ENCODE peak calls at places on chromosomes 11 and 22, in eight cellular contexts. C is heart right ventricle, V is psoas muscle, S is stomach, M is mammary epithelial cell, Q is lower lobe of right lung, Z is spleen, P is HAP-1. O is an unnamed sample.

GRCh38 chr11:32081901-32082300 is 9.0 kb upstream of the RCN1 start:
- DNase-seq in C (no peak), V (no peak), S (no peak), M (no peak), Q (no peak), Z (no peak), P (no peak), O (no peak)

GRCh38 chr11:71489311-71490043 is 36.5 kb downstream of the NADSYN1 start:
- DNase-seq in C (no peak), V (no peak), S (peak; percentile 21), M (peak; percentile 46), Q (no peak), Z (no peak), P (no peak), O (no peak)

GRCh38 chr11:44030276-44030932 is 17.4 kb upstream of the ACCSL start:
- DNase-seq in C (peak; percentile 70), V (no peak), S (no peak), M (no peak), Q (no peak), Z (no peak), P (no peak), O (peak; percentile 47)

GRCh38 chr11:35404397-35404775 is 15.0 kb downstream of the SLC1A2 start:
- DNase-seq in C (no peak), V (peak; percentile 52), S (peak; percentile 74), M (peak; percentile 13), Q (peak; percentile 56), Z (no peak), P (peak; percentile 59), O (peak; percentile 38)

GRCh38 chr22:43497956-43498855 is 86.4 kb downstream of the MPPED1 start:
- DNase-seq in C (no peak), V (no peak), S (no peak), M (no peak), Q (no peak), Z (no peak), P (no peak), O (no peak)

GRCh38 chr22:16783930-16784354 is 41.3 kb downstream of the XKR3 start:
- DNase-seq in C (no peak), V (no peak), S (no peak), M (no peak), Q (no peak), Z (no peak), P (peak; percentile 33), O (no peak)

GRCh38 chr11:114079406-114080072 is 20.0 kb downstream of the ZBTB16 start:
- DNase-seq in C (peak; percentile 47), V (peak; percentile 46), S (no peak), M (no peak), Q (no peak), Z (no peak), P (no peak), O (no peak)

GRCh38 chr11:396948-397548 is 3.0 kb downstream of the PKP3 start:
- DNase-seq in C (peak; percentile 62), V (peak; percentile 74), S (no peak), M (no peak), Q (peak; percentile 58), Z (peak; percentile 90), P (peak; percentile 85), O (peak; percentile 49)

GRCh38 chr11:9862981-9863380 is 199.1 kb downstream of the SWAP70 start:
- DNase-seq in C (no peak), V (no peak), S (no peak), M (no peak), Q (no peak), Z (no peak), P (no peak), O (no peak)

GRCh38 chr22:25413620-25414019 is 150.9 kb upstream of the GRK3 start:
- DNase-seq in C (no peak), V (no peak), S (no peak), M (no peak), Q (no peak), Z (no peak), P (no peak), O (no peak)

GRCh38 chr11:96088914-96089313 is 165.0 kb upstream of the MTMR2 start:
- DNase-seq in C (no peak), V (no peak), S (no peak), M (no peak), Q (no peak), Z (no peak), P (no peak), O (peak; percentile 90)

GRCh38 chr22:17569971-17570511 is 6.7 kb downstream of the SLC25A18 start:
- DNase-seq in C (no peak), V (no peak), S (no peak), M (no peak), Q (no peak), Z (no peak), P (no peak), O (no peak)

GRCh38 chr11:62680825-62681240 is 2.0 kb upstream of the UBXN1 start:
- DNase-seq in C (peak; percentile 62), V (peak; percentile 71), S (peak; percentile 47), M (peak; percentile 57), Q (no peak), Z (no peak), P (peak; percentile 64), O (peak; percentile 86)

GRCh38 chr22:17470880-17471500 is 92.3 kb upstream of the SLC25A18 start:
- DNase-seq in C (no peak), V (no peak), S (no peak), M (no peak), Q (no peak), Z (no peak), P (no peak), O (no peak)

GRCh38 chr22:36162127-36163034 is 1.8 kb upstream of the APOL3 start:
- DNase-seq in C (no peak), V (no peak), S (no peak), M (no peak), Q (no peak), Z (no peak), P (no peak), O (no peak)

GRCh38 chr11:65468874-65469333 is 29.9 kb upstream of the MALAT1 start:
- DNase-seq in C (peak; percentile 68), V (no peak), S (peak; percentile 93), M (peak; percentile 82), Q (peak; percentile 91), Z (peak; percentile 91), P (peak; percentile 75), O (peak; percentile 25)

GRCh38 chr11:2212411-2213251 is 41.0 kb upstream of the TH start:
- DNase-seq in C (peak; percentile 2), V (peak; percentile 34), S (peak; percentile 55), M (no peak), Q (peak; percentile 34), Z (peak; percentile 63), P (no peak), O (no peak)

GRCh38 chr11:44219830-44220778 is 89.8 kb downstream of the ALX4 start:
- DNase-seq in C (no peak), V (no peak), S (no peak), M (peak; percentile 44), Q (no peak), Z (no peak), P (no peak), O (no peak)

GRCh38 chr11:111454561-111455192 is 57.5 kb downstream of the BTG4 start:
- DNase-seq in C (peak; percentile 20), V (no peak), S (no peak), M (peak; percentile 82), Q (no peak), Z (no peak), P (peak; percentile 83), O (peak; percentile 88)

GRCh38 chr11:101126551-101127347 is 2.9 kb downstream of the PGR start:
- DNase-seq in C (peak; percentile 41), V (peak; percentile 59), S (no peak), M (no peak), Q (no peak), Z (no peak), P (peak; percentile 27), O (peak; percentile 35)

GRCh38 chr11:62103141-62103540 is 20.7 kb upstream of the INCENP start:
- DNase-seq in C (no peak), V (no peak), S (no peak), M (no peak), Q (no peak), Z (no peak), P (no peak), O (no peak)

GRCh38 chr11:57647960-57648776 is 1.5 kb downstream of the YPEL4 start:
- DNase-seq in C (no peak), V (no peak), S (no peak), M (no peak), Q (peak; percentile 65), Z (no peak), P (no peak), O (peak; percentile 36)

GRCh38 chr11:64378335-64378884 is 19.4 kb downstream of the RPS6KA4 start:
- DNase-seq in C (no peak), V (no peak), S (no peak), M (no peak), Q (no peak), Z (no peak), P (no peak), O (no peak)

GRCh38 chr11:61293869-61294716 is 1.0 kb downstream of the VWCE start:
- DNase-seq in C (peak; percentile 26), V (peak; percentile 80), S (peak; percentile 37), M (peak; percentile 11), Q (peak; percentile 55), Z (peak; percentile 79), P (peak; percentile 60), O (peak; percentile 84)

GRCh38 chr11:57476223-57476882 is 16.0 kb downstream of the RTN4RL2 start:
- DNase-seq in C (no peak), V (peak; percentile 79), S (peak; percentile 65), M (peak; percentile 40), Q (peak; percentile 71), Z (peak; percentile 87), P (no peak), O (peak; percentile 41)

GRCh38 chr11:33257897-33258630 is 883 bp downstream of the HIPK3 start:
- DNase-seq in C (peak; percentile 91), V (peak; percentile 94), S (peak; percentile 81), M (peak; percentile 81), Q (peak; percentile 91), Z (peak; percentile 95), P (peak; percentile 83), O (peak; percentile 95)
- H3K4me1 ChIP-seq in C (peaks cover 22% of the 10 kb centered on the region), V (peaks cover 39% of the 10 kb centered on the region), S (peaks cover 13% of the 10 kb centered on the region), M (peaks cover 18% of the 10 kb centered on the region), Q (peaks cover 41% of the 10 kb centered on the region), Z (peaks cover 55% of the 10 kb centered on the region), P (peaks cover 37% of the 10 kb centered on the region), O (peaks cover 33% of the 10 kb centered on the region)

GRCh38 chr11:129639300-129639699 is 176.3 kb upstream of the TMEM45B start:
- DNase-seq in C (no peak), V (no peak), S (no peak), M (peak; percentile 99), Q (no peak), Z (no peak), P (no peak), O (peak; percentile 53)
- H3K4me3 ChIP-seq in C (no peak overlapping the region), V (no peak overlapping the region), S (no peak overlapping the region), M (no peak overlapping the region), Q (no peak overlapping the region), Z (no peak overlapping the region), P (no peak overlapping the region), O (no peak overlapping the region)

DNA sequence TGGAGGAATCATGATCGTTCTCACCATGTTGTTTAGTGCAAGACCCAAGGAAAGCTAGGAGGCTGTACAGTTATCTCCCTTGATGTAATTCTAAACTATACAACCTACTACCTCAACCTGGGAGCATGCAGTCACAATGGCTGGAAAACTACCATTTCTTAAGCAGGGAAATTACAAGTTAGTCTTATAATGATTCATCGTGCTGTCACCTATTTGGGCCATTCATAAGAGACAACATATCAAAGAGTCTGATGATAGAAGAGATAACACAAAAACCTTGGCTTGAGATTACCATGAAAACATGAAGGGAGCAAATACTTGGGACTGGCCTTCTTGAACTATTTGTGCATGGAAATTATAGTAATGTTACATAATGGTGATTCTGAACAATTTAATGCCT is 30.5 kb upstream of the BLID start:
- DNase-seq in C (no peak), V (no peak), S (no peak), M (peak; percentile 86), Q (no peak), Z (no peak), P (no peak), O (no peak)
- H3K4me1 ChIP-seq in C (no peaks in the 10 kb centered on the region), V (no peaks in the 10 kb centered on the region), S (no peaks in the 10 kb centered on the region), M (peaks cover 29% of the 10 kb centered on the region), Q (peaks cover 4% of the 10 kb centered on the region), Z (no peaks in the 10 kb centered on the region), P (no peaks in the 10 kb centered on the region), O (peaks cover 33% of the 10 kb centered on the region)

GRCh38 chr11:119382101-119382500 is 611 bp upstream of the USP2 start:
- DNase-seq in C (no peak), V (no peak), S (no peak), M (no peak), Q (no peak), Z (no peak), P (peak; percentile 6), O (no peak)
- H3K4me3 ChIP-seq in C (peak overlapping the region; percentile 40), V (peak overlapping the region; percentile 84), S (peak overlapping the region; percentile 57), M (peak overlapping the region; percentile 60), Q (peak overlapping the region; percentile 51), Z (peak overlapping the region; percentile 45), P (peak overlapping the region; percentile 42), O (peak overlapping the region; percentile 83)